ENCODE peak calls at places on chromosomes 13 and 19, in nine cellular contexts. D is GM10248, Z is hypothalamus, C is myocyte, H is ecto neural progenitor cell, F is foreskin melanocyte, K is heart right ventricle, S is HFFc6, O is tibial artery. J is an unnamed sample.

GRCh38 chr19:13301627-13302334 is 151.6 kb downstream of the IER2 start:
- DNase-seq in O (no peak), K (no peak), Z (no peak), C (no peak), D (no peak), S (no peak), F (no peak), H (no peak), J (no peak)

GRCh38 chr13:110913911-110914292 is 967 bp downstream of the ANKRD10 start:
- DNase-seq in K (no peak), D (no peak), H (no peak), Z (no peak), F (no peak), C (peak; percentile 50), S (no peak), O (no peak), J (no peak)

GRCh38 chr19:11390359-11390758 is 6.2 kb upstream of the EPOR start:
- DNase-seq in F (no peak), O (no peak), H (no peak), C (no peak), K (no peak), S (no peak), Z (no peak), D (no peak), J (no peak)

GRCh38 chr19:35073516-35073915 is 32.0 kb downstream of the HPN start:
- DNase-seq in H (no peak), F (no peak), O (no peak), D (no peak), S (no peak), K (no peak), Z (no peak), C (no peak), J (no peak)

GRCh38 chr19:55437410-55437809 is 5.7 kb downstream of the SHISA7 start:
- DNase-seq in H (peak; percentile 90), F (peak; percentile 36), Z (peak; percentile 36), S (peak; percentile 34), K (peak; percentile 53), O (no peak), C (peak; percentile 83), D (no peak), J (peak; percentile 60)

GRCh38 chr13:98142427-98143156 is at the start of gene FARP1:
- DNase-seq in O (peak; percentile 66), H (peak; percentile 89), F (peak; percentile 24), K (peak; percentile 79), Z (peak; percentile 70), C (peak; percentile 76), S (peak; percentile 41), D (peak; percentile 65), J (peak; percentile 90)

GRCh38 chr19:41083516-41083915 is 4.7 kb upstream of the CYP2A13 start:
- DNase-seq in S (no peak), F (no peak), Z (no peak), D (no peak), K (no peak), H (no peak), O (no peak), C (peak; percentile 0), J (no peak)

GRCh38 chr19:32976223-32976805 is 4.3 kb downstream of the FAAP24 start:
- DNase-seq in D (peak; percentile 57), H (peak; percentile 57), K (peak; percentile 69), S (peak; percentile 46), Z (peak; percentile 71), C (peak; percentile 70), F (peak; percentile 37), O (peak; percentile 47), J (peak; percentile 78)

J was measured in glutamatergic neuron.